ENCODE peak calls at places on chromosomes 1 and 21, in eight cellular contexts. Q, U, D, M, L, X, I and T are unnamed samples.

GRCh38 chr1:116948642-116949041 is 38.9 kb downstream of the PTGFRN start:
- DNase-seq in U (no peak), L (no peak), Q (no peak), X (no peak), I (no peak), D (no peak), M (no peak), T (no peak)

GRCh38 chr1:172654535-172654934 is 4.4 kb upstream of the FASLG start:
- DNase-seq in D (no peak), M (no peak), I (no peak), U (no peak), X (no peak), Q (no peak), L (no peak), T (no peak)

GRCh38 chr1:156673387-156674121 is 3.7 kb downstream of the NES start:
- DNase-seq in Q (no peak), M (no peak), L (no peak), U (no peak), X (peak; percentile 95), D (no peak), I (no peak), T (no peak)

GRCh38 chr1:31013187-31013864 is 52.2 kb downstream of the PUM1 start:
- DNase-seq in L (no peak), I (no peak), M (peak; percentile 70), D (no peak), X (no peak), U (no peak), Q (no peak), T (no peak)

GRCh38 chr1:227447531-227447990 is 115.8 kb upstream of the ZNF678 start:
- DNase-seq in M (no peak), X (peak; percentile 76), L (no peak), Q (no peak), U (peak; percentile 81), I (no peak), D (no peak), T (no peak)

GRCh38 chr1:195150768-195151167 is 1457.5 kb downstream of the KCNT2 start:
- DNase-seq in M (no peak), X (no peak), L (no peak), D (no peak), U (no peak), I (no peak), Q (no peak), T (no peak)

GRCh38 chr1:12208764-12209494 is 20.9 kb upstream of the VPS13D start:
- DNase-seq in U (peak; percentile 85), X (peak; percentile 94), M (peak; percentile 22), D (peak; percentile 75), L (peak; percentile 80), I (peak; percentile 89), Q (peak; percentile 79), T (peak; percentile 91)

GRCh38 chr1:236345728-236346127 is 48.4 kb upstream of the EDARADD start:
- DNase-seq in L (no peak), Q (no peak), M (no peak), X (peak; percentile 52), D (no peak), I (no peak), U (no peak), T (no peak)

GRCh38 chr1:6128276-6129081 is 51.6 kb downstream of the CHD5 start:
- DNase-seq in Q (no peak), I (no peak), D (no peak), M (no peak), L (no peak), X (no peak), U (peak; percentile 48), T (no peak)

GRCh38 chr1:207518608-207519239 is 22.8 kb downstream of the CR1 start:
- DNase-seq in D (no peak), U (no peak), M (no peak), I (no peak), X (no peak), L (no peak), Q (no peak), T (no peak)

GRCh38 chr1:12121212-12122000 is 45.4 kb upstream of the TNFRSF1B start:
- DNase-seq in M (no peak), U (peak; percentile 21), D (peak; percentile 33), X (no peak), L (no peak), Q (peak; percentile 11), I (no peak), T (no peak)

GRCh38 chr1:118504231-118504644 is 319.2 kb upstream of the SPAG17 start:
- DNase-seq in X (peak; percentile 1), Q (no peak), L (no peak), M (no peak), D (no peak), I (no peak), U (no peak), T (no peak)

GRCh38 chr1:15283500-15283899 is 36.5 kb downstream of the FHAD1 start:
- DNase-seq in I (no peak), L (no peak), U (no peak), Q (no peak), M (no peak), D (no peak), X (no peak), T (no peak)

GRCh38 chr1:234683856-234684632 is 74.1 kb upstream of the IRF2BP2 start:
- DNase-seq in M (no peak), U (no peak), Q (no peak), D (no peak), I (no peak), X (peak; percentile 36), L (no peak), T (no peak)

GRCh38 chr1:169623132-169623926 is 6.6 kb downstream of the SELP start:
- DNase-seq in L (no peak), D (no peak), Q (peak; percentile 9), I (no peak), U (no peak), X (no peak), M (no peak), T (peak; percentile 24)

GRCh38 chr1:8091691-8092090 is 65.6 kb upstream of the ERRFI1 start:
- DNase-seq in I (no peak), M (no peak), D (no peak), X (no peak), U (no peak), L (no peak), Q (no peak), T (no peak)

GRCh38 chr1:67300561-67300960 is 7.1 kb upstream of the IL12RB2 start:
- DNase-seq in M (no peak), Q (no peak), D (no peak), L (no peak), U (no peak), X (no peak), I (no peak), T (no peak)

GRCh38 chr1:208977861-208978260 is 605.7 kb upstream of the CAMK1G start:
- DNase-seq in L (no peak), M (no peak), U (no peak), X (no peak), Q (no peak), D (no peak), I (no peak), T (no peak)

GRCh38 chr1:85001742-85002141 is 4.8 kb upstream of the MCOLN2 start:
- DNase-seq in U (no peak), I (no peak), Q (no peak), L (no peak), D (no peak), M (no peak), X (no peak), T (no peak)

GRCh38 chr1:33659641-33660040 is 187.2 kb downstream of the ZSCAN20 start:
- DNase-seq in L (no peak), U (no peak), D (no peak), I (no peak), M (no peak), Q (no peak), X (no peak), T (no peak)

GRCh38 chr1:180633092-180634045 is 1.5 kb downstream of the XPR1 start:
- DNase-seq in D (no peak), Q (no peak), I (no peak), L (no peak), U (no peak), X (no peak), M (no peak), T (no peak)

GRCh38 chr21:32312976-32313375 is 14.3 kb downstream of the MRAP start:
- DNase-seq in L (no peak), X (no peak), D (no peak), Q (no peak), M (no peak), U (no peak), I (no peak), T (no peak)

GRCh38 chr1:40930174-40930573 is 49.3 kb upstream of the CTPS1 start:
- DNase-seq in Q (no peak), M (peak; percentile 88), X (no peak), D (no peak), L (no peak), U (no peak), I (no peak), T (no peak)